ENCODE peak calls at places on chromosome 12, in seven cellular contexts. One of them, this sample, is unnamed.

GRCh38 chr12:88111074-88111652 is 30.7 kb downstream of the CEP290 start:
- DNase-seq in NCI-H1417: peak
- DNase-seq in heart left ventricle: no peak
- DNase-seq in HFFc6: peak
- DNase-seq in GM12891: no peak
- DNase-seq in nephron progenitor cell: no peak
- DNase-seq in ovary: no peak
- DNase-seq in this sample: peak

GRCh38 chr12:119876761-119877638 is at the start of gene CIT:
- DNase-seq in NCI-H1417: peak
- DNase-seq in heart left ventricle: peak
- DNase-seq in ovary: peak
- DNase-seq in GM12891: peak
- DNase-seq in HFFc6: peak
- DNase-seq in nephron progenitor cell: peak
- DNase-seq in this sample: peak

GRCh38 chr12:26281320-26281719 is 85.9 kb downstream of the SSPN start:
- DNase-seq in heart left ventricle: no peak
- DNase-seq in ovary: no peak
- DNase-seq in HFFc6: no peak
- DNase-seq in GM12891: no peak
- DNase-seq in nephron progenitor cell: no peak
- DNase-seq in NCI-H1417: no peak
- DNase-seq in this sample: no peak

GRCh38 chr12:53757095-53757770 is 5.5 kb upstream of the CISTR start:
- DNase-seq in HFFc6: peak
- DNase-seq in GM12891: peak
- DNase-seq in nephron progenitor cell: peak
- DNase-seq in heart left ventricle: peak
- DNase-seq in ovary: peak
- DNase-seq in NCI-H1417: peak
- DNase-seq in this sample: peak

GRCh38 chr12:66065623-66066022 is 64.9 kb downstream of the LLPH start:
- DNase-seq in nephron progenitor cell: no peak
- DNase-seq in GM12891: no peak
- DNase-seq in NCI-H1417: no peak
- DNase-seq in HFFc6: no peak
- DNase-seq in heart left ventricle: no peak
- DNase-seq in ovary: no peak
- DNase-seq in this sample: no peak

GRCh38 chr12:67590122-67590795 is 58.3 kb upstream of the DYRK2 start:
- DNase-seq in heart left ventricle: no peak
- DNase-seq in HFFc6: no peak
- DNase-seq in ovary: no peak
- DNase-seq in NCI-H1417: peak
- DNase-seq in nephron progenitor cell: no peak
- DNase-seq in GM12891: no peak
- DNase-seq in this sample: no peak

GRCh38 chr12:105860556-105861207 is 278.1 kb downstream of the NUAK1 start:
- DNase-seq in HFFc6: no peak
- DNase-seq in ovary: no peak
- DNase-seq in NCI-H1417: peak
- DNase-seq in GM12891: no peak
- DNase-seq in heart left ventricle: no peak
- DNase-seq in nephron progenitor cell: no peak
- DNase-seq in this sample: no peak

GRCh38 chr12:24546084-24546483 is 402.8 kb downstream of the BCAT1 start:
- DNase-seq in nephron progenitor cell: no peak
- DNase-seq in HFFc6: no peak
- DNase-seq in NCI-H1417: no peak
- DNase-seq in GM12891: no peak
- DNase-seq in heart left ventricle: no peak
- DNase-seq in ovary: no peak
- DNase-seq in this sample: no peak

GRCh38 chr12:33596061-33596460 is 156.4 kb upstream of the SYT10 start:
- DNase-seq in nephron progenitor cell: no peak
- DNase-seq in HFFc6: no peak
- DNase-seq in NCI-H1417: no peak
- DNase-seq in ovary: no peak
- DNase-seq in heart left ventricle: no peak
- DNase-seq in GM12891: no peak
- DNase-seq in this sample: no peak

GRCh38 chr12:80186727-80187217 is 87.4 kb downstream of the OTOGL start:
- DNase-seq in heart left ventricle: peak
- DNase-seq in ovary: no peak
- DNase-seq in nephron progenitor cell: peak
- DNase-seq in NCI-H1417: peak
- DNase-seq in HFFc6: peak
- DNase-seq in GM12891: no peak
- DNase-seq in this sample: peak

GRCh38 chr12:56007892-56008471 is 10.9 kb downstream of the SUOX start:
- DNase-seq in ovary: no peak
- DNase-seq in HFFc6: no peak
- DNase-seq in nephron progenitor cell: no peak
- DNase-seq in GM12891: no peak
- DNase-seq in heart left ventricle: no peak
- DNase-seq in NCI-H1417: peak
- DNase-seq in this sample: no peak

GRCh38 chr12:10618338-10618987 is 5.1 kb upstream of the MAGOHB start:
- DNase-seq in NCI-H1417: no peak
- DNase-seq in GM12891: no peak
- DNase-seq in heart left ventricle: no peak
- DNase-seq in ovary: no peak
- DNase-seq in nephron progenitor cell: no peak
- DNase-seq in HFFc6: peak
- DNase-seq in this sample: no peak

GRCh38 chr12:56081393-56082347 is 1.7 kb downstream of the ERBB3 start:
- DNase-seq in GM12891: no peak
- DNase-seq in HFFc6: no peak
- DNase-seq in NCI-H1417: no peak
- DNase-seq in heart left ventricle: no peak
- DNase-seq in nephron progenitor cell: no peak
- DNase-seq in ovary: no peak
- DNase-seq in this sample: no peak

GRCh38 chr12:97545804-97546203 is 83.2 kb downstream of the RMST start:
- DNase-seq in heart left ventricle: no peak
- DNase-seq in HFFc6: no peak
- DNase-seq in ovary: no peak
- DNase-seq in nephron progenitor cell: no peak
- DNase-seq in NCI-H1417: peak
- DNase-seq in GM12891: no peak
- DNase-seq in this sample: no peak

GRCh38 chr12:47316609-47317049 is 236.9 kb upstream of the AMIGO2 start:
- DNase-seq in NCI-H1417: peak
- DNase-seq in ovary: no peak
- DNase-seq in heart left ventricle: no peak
- DNase-seq in nephron progenitor cell: no peak
- DNase-seq in HFFc6: no peak
- DNase-seq in GM12891: no peak
- DNase-seq in this sample: no peak

GRCh38 chr12:30134229-30134628 is 350.5 kb upstream of the TMTC1 start:
- DNase-seq in HFFc6: no peak
- DNase-seq in ovary: no peak
- DNase-seq in nephron progenitor cell: no peak
- DNase-seq in GM12891: no peak
- DNase-seq in heart left ventricle: no peak
- DNase-seq in NCI-H1417: peak
- DNase-seq in this sample: no peak

GRCh38 chr12:15603461-15604085 is 185.6 kb downstream of the EPS8 start:
- DNase-seq in GM12891: no peak
- DNase-seq in heart left ventricle: no peak
- DNase-seq in ovary: no peak
- DNase-seq in nephron progenitor cell: no peak
- DNase-seq in NCI-H1417: peak
- DNase-seq in HFFc6: no peak
- DNase-seq in this sample: no peak

GRCh38 chr12:19186722-19187661 is 57.5 kb downstream of the PLEKHA5 start:
- DNase-seq in ovary: no peak
- DNase-seq in GM12891: no peak
- DNase-seq in NCI-H1417: peak
- DNase-seq in nephron progenitor cell: no peak
- DNase-seq in HFFc6: peak
- DNase-seq in heart left ventricle: no peak
- DNase-seq in this sample: no peak

GRCh38 chr12:12812605-12813119 is 484 bp upstream of the DDX47 start:
- DNase-seq in ovary: no peak
- DNase-seq in heart left ventricle: no peak
- DNase-seq in HFFc6: no peak
- DNase-seq in NCI-H1417: no peak
- DNase-seq in GM12891: no peak
- DNase-seq in nephron progenitor cell: no peak
- DNase-seq in this sample: no peak

GRCh38 chr12:85445060-85445938 is 165.3 kb downstream of the ALX1 start:
- DNase-seq in GM12891: no peak
- DNase-seq in heart left ventricle: no peak
- DNase-seq in ovary: no peak
- DNase-seq in NCI-H1417: peak
- DNase-seq in nephron progenitor cell: no peak
- DNase-seq in HFFc6: no peak
- DNase-seq in this sample: no peak

GRCh38 chr12:120470150-120470817 is 736 bp upstream of the SRSF9 start:
- DNase-seq in nephron progenitor cell: peak
- DNase-seq in HFFc6: no peak
- DNase-seq in NCI-H1417: no peak
- DNase-seq in heart left ventricle: no peak
- DNase-seq in ovary: peak
- DNase-seq in GM12891: no peak
- DNase-seq in this sample: no peak

GRCh38 chr12:51771008-51771407 is 77.5 kb downstream of the FIGNL2 start:
- DNase-seq in HFFc6: peak
- DNase-seq in NCI-H1417: no peak
- DNase-seq in nephron progenitor cell: no peak
- DNase-seq in heart left ventricle: no peak
- DNase-seq in GM12891: no peak
- DNase-seq in ovary: no peak
- DNase-seq in this sample: no peak

GRCh38 chr12:68043446-68043845 is 54.2 kb downstream of the IFNG-AS1 start:
- DNase-seq in heart left ventricle: no peak
- DNase-seq in GM12891: no peak
- DNase-seq in HFFc6: no peak
- DNase-seq in NCI-H1417: no peak
- DNase-seq in nephron progenitor cell: no peak
- DNase-seq in ovary: no peak
- DNase-seq in this sample: no peak

GRCh38 chr12:122830517-122831214 is 4.6 kb upstream of the HIP1R start:
- DNase-seq in heart left ventricle: no peak
- DNase-seq in GM12891: no peak
- DNase-seq in ovary: no peak
- DNase-seq in HFFc6: peak
- DNase-seq in NCI-H1417: no peak
- DNase-seq in nephron progenitor cell: no peak
- DNase-seq in this sample: no peak

GRCh38 chr12:7782055-7782454 is 7.1 kb upstream of the NANOG start:
- DNase-seq in NCI-H1417: no peak
- DNase-seq in HFFc6: no peak
- DNase-seq in ovary: no peak
- DNase-seq in heart left ventricle: no peak
- DNase-seq in GM12891: no peak
- DNase-seq in nephron progenitor cell: no peak
- DNase-seq in this sample: no peak

GRCh38 chr12:28513983-28514382 is 323.7 kb downstream of the CCDC91 start:
- DNase-seq in heart left ventricle: no peak
- DNase-seq in ovary: no peak
- DNase-seq in HFFc6: no peak
- DNase-seq in GM12891: no peak
- DNase-seq in NCI-H1417: no peak
- DNase-seq in nephron progenitor cell: no peak
- DNase-seq in this sample: no peak